ENCODE peak calls at places on chromosomes 5 and 9, in ten cellular contexts. F is brain microvascular endothelial cell; S is breast epithelium; I is upper lobe of right lung; L is OCI-LY7; Z is H1; H is neural progenitor cell; V is naive thymus-derived CD4-positive, alpha-beta T cell; E is tibial artery; K is CD4-positive, alpha-beta T cell. O is an unnamed sample.

GRCh38 chr9:7241694-7242093 is 483.9 kb downstream of the KDM4C start:
- DNase-seq in F (no peak), S (no peak), I (no peak), L (no peak), Z (no peak), H (no peak), V (no peak), E (no peak), K (no peak), O (no peak)

GRCh38 chr9:135413461-135413860 is 66.1 kb upstream of the PPP1R26 start:
- DNase-seq in F (no peak), S (peak; percentile 38), I (peak; percentile 57), L (no peak), Z (no peak), H (no peak), V (no peak), E (peak; percentile 61), K (no peak), O (no peak)

GRCh38 chr5:59799668-59800374 is 93.7 kb downstream of the PDE4D start:
- DNase-seq in F (peak; percentile 59), S (no peak), I (no peak), L (peak; percentile 78), Z (no peak), H (peak; percentile 47), V (no peak), E (no peak), K (no peak), O (no peak)

GRCh38 chr5:115069087-115069968 is 100.4 kb downstream of the TRIM36 start:
- DNase-seq in F (peak; percentile 50), S (no peak), I (no peak), L (peak; percentile 31), Z (peak; percentile 58), H (peak; percentile 66), V (no peak), E (no peak), K (no peak), O (no peak)

GRCh38 chr5:61202213-61202612 is 39.9 kb upstream of the SMIM15 start:
- DNase-seq in F (no peak), S (no peak), I (no peak), L (no peak), Z (no peak), H (no peak), V (no peak), E (no peak), K (no peak), O (no peak)

GRCh38 chr9:6566409-6567139 is 79.0 kb downstream of the GLDC start:
- DNase-seq in F (peak; percentile 97), S (no peak), I (no peak), L (no peak), Z (no peak), H (no peak), V (no peak), E (no peak), K (no peak), O (no peak)

GRCh38 chr9:111501005-111501562 is 16.9 kb upstream of the ECPAS start:
- DNase-seq in F (no peak), S (no peak), I (no peak), L (no peak), Z (no peak), H (no peak), V (no peak), E (no peak), K (no peak), O (no peak)

GRCh38 chr5:139027150-139027549 is 152.0 kb upstream of the LRRTM2 start:
- DNase-seq in F (no peak), S (no peak), I (no peak), L (no peak), Z (no peak), H (no peak), V (no peak), E (no peak), K (no peak), O (no peak)

GRCh38 chr9:108743901-108744371 is 111.8 kb downstream of the ACTL7B start:
- DNase-seq in F (no peak), S (no peak), I (no peak), L (no peak), Z (no peak), H (peak; percentile 73), V (no peak), E (no peak), K (no peak), O (no peak)

GRCh38 chr5:6755941-6756340 is 42.7 kb downstream of the TENT4A start:
- DNase-seq in F (no peak), S (no peak), I (peak; percentile 36), L (no peak), Z (no peak), H (no peak), V (no peak), E (peak; percentile 38), K (no peak), O (no peak)

GRCh38 chr5:169550227-169550626 is 33.3 kb upstream of the SPDL1 start:
- DNase-seq in F (no peak), S (no peak), I (no peak), L (no peak), Z (no peak), H (no peak), V (no peak), E (no peak), K (no peak), O (no peak)

GRCh38 chr9:92190536-92190790 is 75.2 kb upstream of the SPTLC1 start:
- DNase-seq in F (no peak), S (no peak), I (no peak), L (no peak), Z (no peak), H (no peak), V (no peak), E (no peak), K (no peak), O (no peak)

GRCh38 chr9:93955356-93956182 is 414 bp upstream of the BARX1 start:
- DNase-seq in F (no peak), S (no peak), I (no peak), L (no peak), Z (peak; percentile 79), H (peak; percentile 82), V (no peak), E (no peak), K (no peak), O (no peak)

GRCh38 chr5:116142495-116142894 is 57.7 kb downstream of the COMMD10 start:
- DNase-seq in F (no peak), S (no peak), I (no peak), L (no peak), Z (no peak), H (no peak), V (no peak), E (no peak), K (no peak), O (no peak)

GRCh38 chr9:92313624-92314012 is 11.5 kb downstream of the NOL8 start:
- DNase-seq in F (no peak), S (no peak), I (no peak), L (no peak), Z (no peak), H (no peak), V (no peak), E (no peak), K (no peak), O (no peak)

GRCh38 chr9:124894741-124895170 is 32.8 kb downstream of the ARPC5L start:
- DNase-seq in F (peak; percentile 48), S (no peak), I (no peak), L (peak; percentile 83), Z (no peak), H (peak; percentile 55), V (no peak), E (no peak), K (no peak), O (no peak)

GRCh38 chr5:2534251-2534650 is 217.2 kb downstream of the IRX2 start:
- DNase-seq in F (no peak), S (no peak), I (no peak), L (no peak), Z (no peak), H (no peak), V (no peak), E (no peak), K (no peak), O (no peak)
- H3K27ac ChIP-seq in F (no peak overlapping the region), S (no peak overlapping the region), I (no peak overlapping the region), L (no peak overlapping the region), Z (no peak overlapping the region), H (no peak overlapping the region), V (no peak overlapping the region), E (no peak overlapping the region), K (no peak overlapping the region), O (no peak overlapping the region)

DNA sequence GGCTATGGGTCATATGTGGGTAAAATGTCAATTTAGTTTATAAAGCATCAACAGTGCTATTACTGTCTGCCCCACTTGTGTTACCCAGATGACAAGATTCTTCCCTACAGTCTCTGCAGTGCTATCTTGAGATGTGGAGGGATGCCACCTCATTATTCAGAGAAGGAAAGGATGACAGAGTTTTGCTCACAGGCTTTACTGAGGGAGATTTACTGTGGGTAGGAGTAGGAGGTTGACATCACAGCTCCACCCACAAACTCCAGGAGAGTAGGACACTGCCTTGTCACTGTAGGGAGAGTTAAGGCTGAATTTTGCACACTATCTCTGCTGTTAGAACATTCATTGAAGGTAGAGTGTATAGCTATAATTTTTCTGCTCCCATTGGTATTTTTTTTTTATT is 359.2 kb downstream of the HTR1A start:
- DNase-seq in F (no peak), S (no peak), I (no peak), L (no peak), Z (no peak), H (no peak), V (no peak), E (no peak), K (no peak), O (no peak)
- H3K27ac ChIP-seq in F (no peak overlapping the region), S (no peak overlapping the region), I (no peak overlapping the region), L (no peak overlapping the region), Z (no peak overlapping the region), H (no peak overlapping the region), V (no peak overlapping the region), E (no peak overlapping the region), K (no peak overlapping the region), O (no peak overlapping the region)

GRCh38 chr5:160286947-160287346 is 25.4 kb downstream of the CCNJL start:
- DNase-seq in F (no peak), S (peak; percentile 36), I (no peak), L (no peak), Z (no peak), H (no peak), V (no peak), E (no peak), K (no peak), O (no peak)
- H3K27ac ChIP-seq in F (no peak overlapping the region), S (peak overlapping the region; percentile 74), I (peak overlapping the region; percentile 38), L (no peak overlapping the region), Z (peak overlapping the region; percentile 86), H (peak overlapping the region; percentile 49), V (no peak overlapping the region), E (no peak overlapping the region), K (no peak overlapping the region), O (no peak overlapping the region)

DNA sequence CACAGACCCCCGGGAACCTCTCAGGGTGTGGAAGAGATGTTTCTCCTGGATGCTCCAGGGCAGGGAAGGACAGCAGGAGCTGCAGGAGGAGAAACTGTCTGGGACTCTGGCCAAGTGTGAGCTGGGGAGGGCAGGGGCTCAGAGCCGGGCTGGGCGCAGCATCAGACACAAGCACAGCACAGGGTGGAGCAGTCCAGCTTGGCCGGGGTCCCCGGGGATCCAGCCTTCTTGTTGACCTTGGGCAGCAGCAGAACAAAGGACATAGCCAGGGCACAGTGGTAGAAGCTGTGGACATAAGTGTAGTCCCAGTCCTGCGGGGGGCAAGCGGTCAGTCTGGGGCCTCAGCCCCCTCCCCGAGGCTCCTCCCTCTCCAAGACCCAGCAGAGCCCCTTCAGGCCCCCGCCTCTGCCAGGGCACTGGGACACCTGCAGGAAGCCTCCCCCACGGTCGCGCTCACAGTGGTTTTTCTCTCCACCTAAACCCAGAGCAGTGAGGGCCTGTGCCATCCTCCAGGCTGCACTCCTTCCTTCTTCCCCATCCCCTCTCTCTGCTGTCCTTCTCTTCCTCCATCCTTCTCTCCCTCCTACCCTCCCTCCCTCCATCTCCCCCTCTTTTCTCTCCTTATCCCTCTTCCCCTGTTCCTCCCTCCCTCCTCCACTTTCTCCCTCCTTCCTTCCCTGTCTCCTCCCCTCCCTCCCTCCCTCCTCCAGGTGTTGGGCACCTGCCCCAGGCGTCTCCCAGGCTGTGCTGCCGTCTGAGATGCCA is 10.1 kb downstream of the MYMK start:
- DNase-seq in F (no peak), S (no peak), I (no peak), L (no peak), Z (no peak), H (no peak), V (no peak), E (no peak), K (no peak), O (no peak)
- H3K27ac ChIP-seq in F (no peak overlapping the region), S (no peak overlapping the region), I (peak overlapping the region; percentile 42), L (no peak overlapping the region), Z (no peak overlapping the region), H (no peak overlapping the region), V (no peak overlapping the region), E (no peak overlapping the region), K (no peak overlapping the region), O (peak overlapping the region; percentile 40)

O was measured in caudate nucleus.